ENCODE peak calls at places on chromosomes 3 and 15, in five cellular contexts. P is D721Med, D is thoracic aorta, X is natural killer cell, T is hepatocyte. U is an unnamed sample.

GRCh38 chr3:69095636-69096035 is 10.9 kb downstream of the ARL6IP5 start:
- DNase-seq in T (no peak), P (no peak), D (no peak), X (no peak), U (no peak)

GRCh38 chr15:27872355-27872754 is 226.8 kb downstream of the OCA2 start:
- DNase-seq in T (no peak), D (no peak), X (no peak), P (no peak), U (no peak)

GRCh38 chr3:30342319-30343060 is 263.9 kb upstream of the TGFBR2 start:
- DNase-seq in X (no peak), P (no peak), T (peak; percentile 77), D (peak; percentile 47), U (no peak)

GRCh38 chr3:56998081-56998529 is 62.4 kb upstream of the SPATA12 start:
- DNase-seq in D (no peak), X (no peak), T (no peak), P (no peak), U (no peak)

GRCh38 chr15:66854012-66854965 is 152.3 kb downstream of the SMAD6 start:
- DNase-seq in T (no peak), X (no peak), D (no peak), P (no peak), U (no peak)

GRCh38 chr3:25783661-25784512 is 644 bp upstream of the NGLY1 start:
- DNase-seq in T (peak; percentile 60), D (peak; percentile 4), X (no peak), P (peak; percentile 55), U (no peak)

GRCh38 chr3:194030372-194030771 is 105.6 kb upstream of the HES1 start:
- DNase-seq in T (no peak), D (no peak), P (no peak), X (no peak), U (no peak)

GRCh38 chr3:46183330-46183729 is 24.8 kb downstream of the CCR1 start:
- DNase-seq in D (no peak), X (no peak), T (no peak), P (no peak), U (no peak)

GRCh38 chr3:184181596-184181995 is 4.4 kb upstream of the ABCF3 start:
- DNase-seq in X (no peak), T (no peak), P (no peak), D (no peak), U (no peak)

GRCh38 chr3:154086286-154086685 is 34.9 kb upstream of the ARHGEF26 start:
- DNase-seq in T (no peak), P (no peak), X (no peak), D (no peak), U (no peak)

GRCh38 chr15:101320501-101321052 is 25.5 kb upstream of the SNRPA1 start:
- DNase-seq in X (peak; percentile 64), D (no peak), P (peak; percentile 70), T (peak; percentile 61), U (no peak)
- TF ChIP-seq CTCF in X (peak; percentile 73), D (no peak), P (no peak), T (peak; percentile 24), U (peak; percentile 35)

DNA sequence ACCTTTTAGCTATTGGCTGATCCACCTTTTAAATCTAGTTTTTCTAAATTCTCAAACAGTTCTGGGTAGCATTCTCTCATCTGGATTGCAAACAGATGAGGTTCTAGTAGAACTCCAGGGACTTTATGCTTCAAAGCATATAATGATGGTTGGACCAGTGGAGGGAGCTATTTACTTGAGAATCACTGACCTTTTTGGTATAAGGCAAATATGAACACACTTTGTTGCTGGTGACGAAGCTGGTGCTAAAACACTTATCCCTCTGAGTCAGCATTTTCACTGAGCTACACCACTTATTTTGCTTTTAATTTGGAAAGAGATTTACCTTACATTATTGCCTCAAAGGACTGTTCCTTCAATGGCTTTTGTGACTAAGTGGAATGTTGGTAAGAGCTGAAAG is 58.6 kb upstream of the SLITRK3 start:
- DNase-seq in T (peak; percentile 51), D (no peak), P (no peak), X (no peak), U (no peak)
- TF ChIP-seq CTCF in T (peak; percentile 51), D (no peak), P (peak; percentile 53), X (no peak), U (peak; percentile 56)

DNA sequence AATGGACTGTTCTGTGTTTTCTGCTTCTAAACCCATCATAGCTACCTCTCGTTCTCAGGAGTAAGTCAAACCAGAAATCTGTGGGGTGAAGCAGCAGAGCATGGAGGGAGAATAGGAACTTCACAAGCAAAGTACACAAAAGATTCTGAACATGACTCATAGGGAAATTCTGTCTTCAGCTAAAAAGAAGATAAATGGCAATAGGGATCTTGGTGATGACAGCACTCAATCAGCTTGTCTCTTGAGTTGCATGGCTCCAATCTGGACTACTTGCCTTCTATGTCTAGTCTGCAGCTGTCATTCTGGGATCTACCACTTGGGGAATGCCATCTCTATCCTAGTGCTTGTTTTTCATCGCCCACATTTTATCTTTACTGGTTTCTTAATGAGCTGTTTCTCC is 13.5 kb upstream of the GRAMD1C start:
- DNase-seq in D (no peak), T (peak; percentile 16), X (no peak), P (no peak), U (no peak)
- TF ChIP-seq CTCF in D (no peak), T (no peak), X (no peak), P (no peak), U (peak; percentile 19)

DNA sequence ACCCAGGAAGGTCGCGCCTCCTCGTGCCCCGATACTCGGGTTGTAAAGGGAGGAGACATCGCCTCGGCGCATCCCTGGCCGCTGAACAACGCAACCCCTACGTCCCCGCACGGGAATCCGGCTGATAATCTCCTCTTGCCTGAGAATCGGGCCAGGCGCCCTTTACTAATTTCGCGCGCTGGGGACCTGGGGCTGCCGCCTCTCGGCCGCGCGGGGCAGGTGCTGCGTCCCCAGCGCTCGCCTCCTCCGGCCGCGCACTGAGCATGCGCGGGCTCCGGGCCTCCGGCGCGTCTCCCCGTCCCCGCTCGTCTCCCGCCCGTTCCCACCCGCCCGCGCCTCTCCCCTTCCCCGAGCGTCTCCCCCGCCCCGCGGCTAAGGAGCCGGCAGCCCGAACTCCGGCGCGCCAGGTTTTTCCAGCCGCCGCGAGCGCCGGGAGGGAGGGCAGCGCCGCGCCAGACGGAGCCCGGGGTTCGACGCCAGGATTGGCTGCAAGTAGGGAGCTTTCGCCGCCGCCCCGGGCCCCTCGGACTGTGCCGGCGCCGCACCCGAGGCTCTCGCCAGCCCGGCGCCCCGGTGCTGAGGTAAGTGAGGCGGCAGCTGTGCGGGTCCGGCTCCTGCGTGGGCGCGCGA is at the start of gene CNTN4:
- DNase-seq in X (no peak), P (peak; percentile 90), T (peak; percentile 96), D (peak; percentile 23), U (peak; percentile 86)
- TF ChIP-seq CTCF in X (no peak), P (peak; percentile 6), T (peak; percentile 29), D (peak; percentile 67), U (peak; percentile 47)

GRCh38 chr15:86743283-86743903 is 663.7 kb downstream of the AGBL1 start:
- DNase-seq in D (no peak), T (peak; percentile 73), P (no peak), X (peak; percentile 24), U (peak; percentile 40)
- TF ChIP-seq CTCF in D (no peak), T (peak; percentile 72), P (peak; percentile 83), X (peak; percentile 53), U (peak; percentile 90)

U was measured in progenitor cell of endocrine pancreas.